ENCODE peak calls at places on chromosomes 11 and 22, in eight cellular contexts. N is fibroblast of lung, W is mammary epithelial cell, T is HCT116, G is neural progenitor cell, H is hepatocyte, J is keratinocyte, E is K562. Z is an unnamed sample. For H3K9me3, the result is how much of the 10 kb centered on the place peaks cover.

GRCh38 chr11:10455637-10456487 is 798 bp downstream of the AMPD3 start:
- DNase-seq in N (peak), W (peak), T (peak), G (peak), H (peak), J (peak), E (peak), Z (peak)

GRCh38 chr11:2781413-2782274 is 81.8 kb upstream of the KCNQ1OT1 start:
- DNase-seq in N (no peak), W (no peak), T (no peak), G (no peak), H (peak), J (no peak), E (no peak), Z (no peak)

GRCh38 chr11:118870396-118871343 is 13.0 kb upstream of the CXCR5 start:
- DNase-seq in N (peak), W (no peak), T (no peak), G (peak), H (no peak), J (no peak), E (no peak), Z (no peak)

GRCh38 chr11:70650075-70650909 is 252.0 kb downstream of the CTTN start:
- DNase-seq in N (peak), W (peak), T (peak), G (peak), H (peak), J (no peak), E (peak), Z (peak)

GRCh38 chr11:126424471-126425039 is 69.1 kb downstream of the ST3GAL4 start:
- DNase-seq in N (no peak), W (no peak), T (no peak), G (no peak), H (no peak), J (no peak), E (no peak), Z (no peak)

GRCh38 chr11:10514210-10514609 is 26.8 kb downstream of the RNF141 start:
- DNase-seq in N (no peak), W (no peak), T (no peak), G (no peak), H (no peak), J (no peak), E (no peak), Z (no peak)

GRCh38 chr11:98601181-98601773 is 419.5 kb upstream of the CNTN5 start:
- DNase-seq in N (no peak), W (no peak), T (no peak), G (no peak), H (no peak), J (no peak), E (no peak), Z (no peak)

GRCh38 chr11:21625982-21626381 is 566.9 kb upstream of the ANO5 start:
- DNase-seq in N (peak), W (peak), T (no peak), G (no peak), H (no peak), J (no peak), E (no peak), Z (no peak)

GRCh38 chr11:14422814-14423182 is 63.8 kb upstream of the RRAS2 start:
- DNase-seq in N (no peak), W (no peak), T (no peak), G (no peak), H (no peak), J (no peak), E (no peak), Z (no peak)

GRCh38 chr11:18775492-18776292 is 15.9 kb downstream of the PTPN5 start:
- DNase-seq in N (no peak), W (peak), T (peak), G (peak), H (peak), J (no peak), E (peak), Z (peak)

GRCh38 chr11:61963282-61964057 is 4.0 kb downstream of the FTH1 start:
- DNase-seq in N (no peak), W (peak), T (no peak), G (no peak), H (no peak), J (no peak), E (no peak), Z (no peak)

GRCh38 chr11:71433648-71434450 is 14.3 kb downstream of the DHCR7 start:
- DNase-seq in N (no peak), W (no peak), T (no peak), G (no peak), H (peak), J (no peak), E (no peak), Z (no peak)

GRCh38 chr11:43986327-43986726 is 43.9 kb downstream of the C11orf96 start:
- DNase-seq in N (no peak), W (no peak), T (no peak), G (no peak), H (no peak), J (no peak), E (no peak), Z (no peak)

GRCh38 chr22:28600546-28601143 is 79.0 kb downstream of the TTC28 start:
- DNase-seq in N (peak), W (peak), T (peak), G (peak), H (peak), J (peak), E (peak), Z (peak)

GRCh38 chr11:123202155-123202714 is 7.2 kb upstream of the CLMP start:
- DNase-seq in N (peak), W (no peak), T (no peak), G (peak), H (no peak), J (no peak), E (no peak), Z (peak)

GRCh38 chr11:107018902-107019493 is 722 bp upstream of the GUCY1A2 start:
- DNase-seq in N (peak), W (peak), T (no peak), G (peak), H (peak), J (no peak), E (no peak), Z (peak)

GRCh38 chr11:65558002-65558784 is at the start of gene LTBP3:
- DNase-seq in N (peak), W (peak), T (no peak), G (peak), H (peak), J (no peak), E (peak), Z (peak)

GRCh38 chr11:72015511-72016061 is 16.9 kb downstream of the IL18BP start:
- DNase-seq in N (peak), W (no peak), T (no peak), G (peak), H (peak), J (no peak), E (no peak), Z (no peak)

GRCh38 chr11:30596832-30597231 is 10.7 kb upstream of the MPPED2 start:
- DNase-seq in N (no peak), W (no peak), T (no peak), G (no peak), H (no peak), J (no peak), E (no peak), Z (no peak)

GRCh38 chr11:82458147-82458546 is 275.5 kb downstream of the FAM181B start:
- DNase-seq in N (no peak), W (no peak), T (no peak), G (no peak), H (no peak), J (no peak), E (no peak), Z (no peak)

GRCh38 chr22:26549902-26550497 is 37.7 kb upstream of the TFIP11 start:
- DNase-seq in N (peak), W (no peak), T (no peak), G (no peak), H (no peak), J (no peak), E (no peak), Z (no peak)

GRCh38 chr11:76729214-76729613 is 53.9 kb upstream of the TSKU start:
- DNase-seq in N (no peak), W (no peak), T (no peak), G (no peak), H (no peak), J (no peak), E (no peak), Z (no peak)

GRCh38 chr11:88604255-88604654 is 266.7 kb upstream of the CTSC start:
- DNase-seq in N (peak), W (peak), T (no peak), G (no peak), H (no peak), J (no peak), E (no peak), Z (peak)

GRCh38 chr22:42443240-42444059 is 11.2 kb upstream of the NFAM1 start:
- DNase-seq in N (no peak), W (no peak), T (no peak), G (no peak), H (no peak), J (no peak), E (no peak), Z (no peak)

GRCh38 chr11:108496643-108497256 is 1.4 kb downstream of the POGLUT3 start:
- DNase-seq in N (peak), W (no peak), T (no peak), G (no peak), H (peak), J (no peak), E (no peak), Z (peak)

GRCh38 chr22:45129703-45130524 is 33.8 kb upstream of the NUP50 start:
- DNase-seq in N (no peak), W (no peak), T (no peak), G (no peak), H (no peak), J (peak), E (no peak), Z (no peak)

GRCh38 chr11:118353084-118353710 is 6.2 kb upstream of the UBE4A start:
- DNase-seq in N (no peak), W (no peak), T (no peak), G (no peak), H (peak), J (no peak), E (no peak), Z (no peak)

GRCh38 chr11:10998674-10999073 is 140.8 kb upstream of the ZBED5 start:
- DNase-seq in N (no peak), W (peak), T (no peak), G (no peak), H (no peak), J (no peak), E (no peak), Z (no peak)

GRCh38 chr11:46117842-46118241 is 3.4 kb downstream of the PHF21A start:
- DNase-seq in N (no peak), W (no peak), T (no peak), G (no peak), H (no peak), J (no peak), E (no peak), Z (no peak)
- TF ChIP-seq CTCF in N (peak), W (peak), T (peak), G (peak), H (peak), J (no peak), E (peak), Z (no peak)

DNA sequence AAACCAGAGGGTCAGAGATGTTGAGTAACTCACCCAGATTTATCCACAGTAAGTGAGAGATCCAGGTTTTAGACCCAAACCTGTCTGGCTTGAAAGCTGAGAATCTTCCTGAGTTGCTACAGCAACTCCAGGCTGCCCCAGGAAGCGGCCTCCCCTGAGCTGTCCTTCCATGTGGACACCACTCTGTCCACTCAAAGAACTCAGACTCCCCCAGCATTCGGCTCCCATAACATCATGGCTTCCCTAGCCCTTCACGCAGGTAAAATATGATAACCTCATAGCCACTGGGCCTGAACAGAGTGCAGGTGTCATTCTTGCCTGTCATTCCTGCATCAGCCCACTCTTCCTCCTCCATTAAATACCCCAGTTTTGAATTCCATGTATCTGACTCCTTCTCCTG is 657.8 kb downstream of the TBC1D22A start:
- DNase-seq in N (no peak), W (no peak), T (no peak), G (no peak), H (no peak), J (no peak), E (no peak), Z (no peak)
- H3K9me3 ChIP-seq in N (under half), W (under half), T (under half), G (under half), H (under half), J (under half), E (under half), Z (under half)

DNA sequence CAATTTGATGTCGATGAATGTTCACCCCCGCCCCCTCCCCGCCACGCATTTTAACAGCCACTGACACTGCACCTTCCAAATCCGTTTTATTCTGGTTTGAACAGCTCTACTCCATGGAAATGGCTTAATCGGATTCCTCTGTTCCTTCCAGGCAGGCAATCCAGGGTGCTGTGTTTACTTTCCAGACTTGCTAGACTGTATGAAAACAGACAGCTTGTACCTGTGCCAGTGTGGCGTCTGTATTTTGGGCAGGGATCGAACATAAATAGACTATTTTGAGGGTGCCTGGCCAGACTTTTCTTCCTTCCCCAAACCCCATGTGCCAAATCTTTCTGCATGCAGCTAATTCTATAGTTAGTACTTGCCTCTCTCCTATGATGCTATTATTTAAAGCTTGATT is 815.0 kb downstream of the BRD1 start:
- DNase-seq in N (no peak), W (no peak), T (no peak), G (no peak), H (no peak), J (no peak), E (no peak), Z (no peak)
- TF ChIP-seq EZH2 in N (no peak), W (no peak), T (no peak), G (no peak), H (no peak), J (no peak), E (no peak), Z (no peak)

GRCh38 chr11:22670803-22671202 is 4.4 kb downstream of the GAS2 start:
- DNase-seq in N (no peak), W (peak), T (no peak), G (no peak), H (peak), J (no peak), E (no peak), Z (no peak)
- TF ChIP-seq CTCF in N (no peak), W (peak), T (peak), G (peak), H (peak), J (peak), E (peak), Z (no peak)

DNA sequence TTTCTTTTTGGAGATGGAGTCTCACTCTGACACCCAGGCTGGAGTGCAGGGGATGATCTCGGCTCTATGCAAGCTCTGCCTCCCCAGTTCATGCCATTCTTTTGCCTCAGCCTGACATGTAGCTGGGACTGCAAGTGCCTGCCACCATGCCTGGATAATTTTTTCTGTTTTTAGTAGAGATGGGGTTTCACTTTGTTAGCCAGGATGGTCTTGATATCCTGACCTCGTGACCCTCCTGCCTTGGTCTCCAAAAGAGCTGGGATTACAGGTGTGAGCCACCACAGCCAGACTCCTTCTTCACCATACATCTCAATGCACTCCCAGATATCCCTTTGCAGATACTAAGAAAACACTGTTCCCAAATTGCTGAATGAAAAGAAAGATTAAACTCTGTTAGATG is 224.3 kb downstream of the OR4A5 start:
- DNase-seq in N (no peak), W (no peak), T (no peak), G (no peak), H (no peak), J (no peak), E (no peak), Z (no peak)
- H3K9me3 ChIP-seq in N (under half), W (under half), T (half or more), G (half or more), H (under half), J (under half), E (under half), Z (under half)

DNA sequence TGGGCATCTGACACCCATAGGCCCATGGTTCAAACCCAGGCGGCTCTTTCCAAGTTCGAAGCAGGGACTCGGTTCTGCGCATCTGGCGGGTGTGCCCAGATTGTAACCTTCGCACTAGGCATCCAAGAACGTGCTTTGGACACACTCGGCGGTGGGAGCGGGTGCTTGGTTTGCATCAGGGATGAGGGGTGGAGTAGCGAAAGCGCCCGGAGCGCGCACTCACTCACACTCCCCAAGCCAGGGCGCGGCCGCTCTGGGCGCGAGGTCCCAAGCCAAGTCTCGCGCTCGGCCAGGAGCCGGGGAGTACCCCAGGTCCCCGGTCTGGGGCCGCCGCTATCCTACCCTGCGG is 243 bp upstream of the SYT9 start:
- DNase-seq in N (no peak), W (no peak), T (no peak), G (no peak), H (no peak), J (no peak), E (no peak), Z (no peak)
- TF ChIP-seq EZH2 in N (no peak), W (no peak), T (no peak), G (peak), H (no peak), J (no peak), E (no peak), Z (peak)

GRCh38 chr22:25057013-25057881 is 104.7 kb downstream of the KIAA1671 start:
- DNase-seq in N (no peak), W (peak), T (peak), G (peak), H (peak), J (no peak), E (peak), Z (no peak)
- TF ChIP-seq CTCF in N (peak), W (peak), T (peak), G (peak), H (peak), J (peak), E (peak), Z (peak)

GRCh38 chr22:48580481-48580970 is 1247.1 kb downstream of the BRD1 start:
- DNase-seq in N (no peak), W (no peak), T (no peak), G (no peak), H (no peak), J (no peak), E (no peak), Z (no peak)

GRCh38 chr22:48579035-48579914 is 1248.4 kb downstream of the BRD1 start:
- DNase-seq in N (peak), W (no peak), T (no peak), G (peak), H (peak), J (no peak), E (no peak), Z (peak)

GRCh38 chr22:48581821-48582469 is 1245.7 kb downstream of the BRD1 start:
- DNase-seq in N (no peak), W (no peak), T (no peak), G (peak), H (no peak), J (no peak), E (no peak), Z (no peak)

GRCh38 chr22:48579915-48580279 is 1247.8 kb downstream of the BRD1 start:
- DNase-seq in N (no peak), W (no peak), T (no peak), G (no peak), H (no peak), J (no peak), E (no peak), Z (no peak)

DNA sequence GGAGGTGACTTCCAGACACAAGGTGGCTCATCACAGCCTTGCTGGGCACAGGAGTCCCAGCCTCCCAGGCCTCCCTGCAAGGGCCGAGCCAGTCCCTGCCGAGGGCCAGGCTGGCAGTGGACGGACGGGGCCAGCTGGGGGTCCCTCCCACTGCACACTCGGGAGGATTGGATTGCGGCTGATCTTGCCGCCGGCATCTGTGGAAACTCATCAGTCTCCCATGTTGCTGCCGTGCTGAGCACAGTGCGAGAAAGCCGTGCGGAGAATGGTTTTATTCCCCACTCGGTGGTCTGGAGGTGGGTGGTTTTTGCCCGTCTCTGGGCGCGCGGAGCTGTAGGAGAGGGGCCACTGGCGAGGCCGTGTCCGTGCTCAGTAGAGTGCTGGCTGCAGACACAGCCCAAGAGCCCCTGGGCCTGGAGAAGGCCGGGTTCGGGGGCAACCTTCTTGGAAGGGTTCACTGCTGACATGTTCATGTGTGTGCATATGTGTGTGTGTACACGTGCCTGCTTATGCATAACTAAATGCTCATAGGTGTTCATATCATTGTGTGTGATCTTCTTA is 1246.4 kb downstream of the BRD1 start:
- DNase-seq in N (no peak), W (no peak), T (no peak), G (no peak), H (no peak), J (no peak), E (no peak), Z (no peak)
- H3K9me3 ChIP-seq in N (under half), W (half or more), T (under half), G (under half), H (under half), J (under half), E (under half), Z (under half)

DNA sequence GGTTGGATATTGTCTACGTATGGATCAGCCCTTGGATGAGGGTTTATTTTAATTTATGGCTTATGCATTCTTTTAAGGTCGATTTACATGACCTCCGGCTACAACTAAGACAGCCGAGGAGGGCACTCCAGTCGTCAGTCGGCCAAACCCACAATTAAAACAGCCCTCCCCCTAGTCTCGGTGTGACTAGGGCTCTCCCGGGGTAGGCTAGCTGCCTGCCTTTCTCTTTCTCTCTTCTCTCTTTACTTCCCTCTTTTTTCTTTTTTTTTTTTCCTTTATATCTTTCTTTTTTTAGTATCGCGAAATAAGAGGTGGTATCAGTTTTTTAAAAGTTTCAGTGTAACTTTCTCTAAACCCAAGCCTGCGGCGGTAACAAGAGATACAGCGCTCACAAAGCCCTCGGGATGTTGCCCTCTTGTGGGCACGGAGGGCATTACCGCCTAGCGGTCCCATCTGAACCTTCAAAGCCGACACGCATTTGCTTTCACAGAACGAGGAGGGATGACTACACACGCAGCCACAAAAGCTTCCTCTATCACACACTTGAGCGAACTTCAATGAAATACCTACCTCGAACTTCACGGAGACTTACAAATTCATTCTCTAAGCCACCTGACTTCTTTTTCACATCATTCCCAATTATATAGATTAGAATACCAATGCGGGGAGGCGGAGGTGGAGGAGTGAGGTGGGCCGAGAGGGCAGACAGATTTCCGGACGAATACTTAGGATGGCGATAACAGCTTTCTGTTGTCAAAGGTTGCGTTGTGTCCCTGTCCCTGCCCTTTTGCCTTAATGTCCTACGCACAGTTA is 132.3 kb upstream of the C11orf58 start:
- DNase-seq in N (peak), W (peak), T (peak), G (peak), H (peak), J (peak), E (peak), Z (peak)
- TF ChIP-seq EZH2 in N (peak), W (no peak), T (no peak), G (peak), H (no peak), J (no peak), E (no peak), Z (no peak)